ENCODE peak calls at places on chromosomes 13 and 19, in five cellular contexts. One of them, this sample, is unnamed.

GRCh38 chr13:41577437-41577836 is 120.1 kb downstream of the RGCC start:
- DNase-seq in skeletal muscle cell: peak; percentile 52
- DNase-seq in GM10248: no peak
- DNase-seq in Right ventricle myocardium superior: peak; percentile 51
- DNase-seq in pancreas: no peak
- DNase-seq in this sample: no peak

GRCh38 chr19:32976223-32976805 is 4.3 kb downstream of the FAAP24 start:
- DNase-seq in skeletal muscle cell: no peak
- DNase-seq in GM10248: peak; percentile 57
- DNase-seq in Right ventricle myocardium superior: peak; percentile 82
- DNase-seq in pancreas: peak; percentile 45
- DNase-seq in this sample: peak; percentile 89

GRCh38 chr19:49514151-49514550 is 1.7 kb downstream of the FCGRT start:
- DNase-seq in skeletal muscle cell: no peak
- DNase-seq in GM10248: no peak
- DNase-seq in Right ventricle myocardium superior: no peak
- DNase-seq in pancreas: peak; percentile 35
- DNase-seq in this sample: no peak

GRCh38 chr13:43388282-43389034 is 365.1 kb downstream of the DNAJC15 start:
- DNase-seq in skeletal muscle cell: no peak
- DNase-seq in GM10248: no peak
- DNase-seq in Right ventricle myocardium superior: no peak
- DNase-seq in pancreas: peak; percentile 48
- DNase-seq in this sample: no peak

GRCh38 chr13:90414691-90415596 is 932.5 kb upstream of the MIR17HG start:
- DNase-seq in skeletal muscle cell: peak; percentile 58
- DNase-seq in GM10248: no peak
- DNase-seq in Right ventricle myocardium superior: no peak
- DNase-seq in pancreas: no peak
- DNase-seq in this sample: peak; percentile 18

GRCh38 chr19:42333975-42334696 is 8.7 kb downstream of the MEGF8 start:
- DNase-seq in skeletal muscle cell: no peak
- DNase-seq in GM10248: no peak
- DNase-seq in Right ventricle myocardium superior: no peak
- DNase-seq in pancreas: no peak
- DNase-seq in this sample: no peak

GRCh38 chr19:41341669-41342490 is 11.8 kb downstream of the TGFB1 start:
- DNase-seq in skeletal muscle cell: no peak
- DNase-seq in GM10248: no peak
- DNase-seq in Right ventricle myocardium superior: peak; percentile 31
- DNase-seq in pancreas: peak; percentile 58
- DNase-seq in this sample: no peak

GRCh38 chr19:54804571-54804970 is 1.2 kb downstream of the KIR2DL4 start:
- DNase-seq in skeletal muscle cell: no peak
- DNase-seq in GM10248: no peak
- DNase-seq in Right ventricle myocardium superior: no peak
- DNase-seq in pancreas: no peak
- DNase-seq in this sample: no peak

GRCh38 chr13:45434556-45435371 is 16.6 kb upstream of the SLC25A30 start:
- DNase-seq in skeletal muscle cell: no peak
- DNase-seq in GM10248: no peak
- DNase-seq in Right ventricle myocardium superior: no peak
- DNase-seq in pancreas: no peak
- DNase-seq in this sample: no peak

GRCh38 chr13:73718248-73718647 is 416.0 kb downstream of the KLF12 start:
- DNase-seq in skeletal muscle cell: no peak
- DNase-seq in GM10248: no peak
- DNase-seq in Right ventricle myocardium superior: no peak
- DNase-seq in pancreas: no peak
- DNase-seq in this sample: no peak

GRCh38 chr13:45728759-45729158 is 26.6 kb downstream of the CBY2 start:
- DNase-seq in skeletal muscle cell: no peak
- DNase-seq in GM10248: peak; percentile 34
- DNase-seq in Right ventricle myocardium superior: no peak
- DNase-seq in pancreas: no peak
- DNase-seq in this sample: peak; percentile 42

GRCh38 chr19:16368385-16369305 is 44.0 kb downstream of the KLF2 start:
- DNase-seq in skeletal muscle cell: no peak
- DNase-seq in GM10248: no peak
- DNase-seq in Right ventricle myocardium superior: peak; percentile 33
- DNase-seq in pancreas: no peak
- DNase-seq in this sample: no peak

This sample was measured in A549.